ENCODE peak calls at places on chromosomes 5 and 9, in seven cellular contexts. J is lung, V is pancreas, Z is Karpas-422, S is uterus, H is GM12878, Q is neural progenitor cell. W is an unnamed sample.

GRCh38 chr5:103886826-103887225 is 324.2 kb upstream of the NUDT12 start:
- DNase-seq in J (no peak), V (no peak), Z (no peak), S (no peak), H (no peak), Q (no peak), W (no peak)

GRCh38 chr9:13942695-13943094 is 371.2 kb downstream of the NFIB start:
- DNase-seq in J (no peak), V (no peak), Z (no peak), S (peak; percentile 23), H (no peak), Q (no peak), W (no peak)

GRCh38 chr9:114238919-114239879 is 83.7 kb upstream of the ORM1 start:
- DNase-seq in J (no peak), V (no peak), Z (no peak), S (no peak), H (no peak), Q (peak; percentile 72), W (no peak)

GRCh38 chr5:170393235-170393634 is 4.1 kb upstream of the KCNMB1 start:
- DNase-seq in J (no peak), V (no peak), Z (no peak), S (no peak), H (no peak), Q (no peak), W (no peak)

GRCh38 chr9:125630436-125630835 is 76.6 kb downstream of the MAPKAP1 start:
- DNase-seq in J (no peak), V (no peak), Z (no peak), S (no peak), H (no peak), Q (no peak), W (no peak)

GRCh38 chr5:17123010-17123409 is 94.4 kb upstream of the BASP1 start:
- DNase-seq in J (no peak), V (no peak), Z (no peak), S (no peak), H (no peak), Q (no peak), W (no peak)

GRCh38 chr5:116827078-116827477 is 252.5 kb upstream of the SEMA6A start:
- DNase-seq in J (no peak), V (no peak), Z (no peak), S (no peak), H (no peak), Q (no peak), W (no peak)

GRCh38 chr9:19117039-19117716 is 10.1 kb downstream of the PLIN2 start:
- DNase-seq in J (no peak), V (no peak), Z (no peak), S (no peak), H (no peak), Q (no peak), W (no peak)

GRCh38 chr9:113588242-113588810 is 124.8 kb downstream of the RGS3 start:
- DNase-seq in J (no peak), V (no peak), Z (no peak), S (no peak), H (no peak), Q (no peak), W (no peak)

GRCh38 chr9:91033802-91034201 is 232.2 kb downstream of the SYK start:
- DNase-seq in J (no peak), V (no peak), Z (peak; percentile 90), S (peak; percentile 22), H (no peak), Q (peak; percentile 48), W (no peak)

GRCh38 chr9:16501098-16501663 is 369.3 kb downstream of the BNC2 start:
- DNase-seq in J (no peak), V (no peak), Z (no peak), S (no peak), H (no peak), Q (no peak), W (no peak)

GRCh38 chr5:146130440-146131045 is 25.2 kb upstream of the PLAC8L1 start:
- DNase-seq in J (no peak), V (no peak), Z (peak; percentile 68), S (no peak), H (no peak), Q (peak; percentile 33), W (no peak)

GRCh38 chr9:73050887-73051550 is 98.2 kb upstream of the ALDH1A1 start:
- DNase-seq in J (no peak), V (no peak), Z (no peak), S (no peak), H (no peak), Q (peak; percentile 58), W (no peak)

GRCh38 chr9:115941561-115942315 is 211.9 kb upstream of the PAPPA start:
- DNase-seq in J (no peak), V (no peak), Z (no peak), S (no peak), H (no peak), Q (no peak), W (no peak)

GRCh38 chr5:170179626-170180025 is 53.2 kb upstream of the C5orf58 start:
- DNase-seq in J (no peak), V (no peak), Z (peak; percentile 46), S (no peak), H (no peak), Q (no peak), W (no peak)

GRCh38 chr9:130208600-130209347 is 36.6 kb downstream of the NCS1 start:
- DNase-seq in J (no peak), V (peak; percentile 34), Z (no peak), S (no peak), H (no peak), Q (no peak), W (peak; percentile 21)

GRCh38 chr9:32879335-32879734 is 96.0 kb downstream of the TMEM215 start:
- DNase-seq in J (no peak), V (no peak), Z (no peak), S (no peak), H (no peak), Q (no peak), W (no peak)

GRCh38 chr5:171874210-171874609 is 88.6 kb downstream of the SMIM23 start:
- DNase-seq in J (no peak), V (no peak), Z (no peak), S (no peak), H (no peak), Q (no peak), W (no peak)

DNA sequence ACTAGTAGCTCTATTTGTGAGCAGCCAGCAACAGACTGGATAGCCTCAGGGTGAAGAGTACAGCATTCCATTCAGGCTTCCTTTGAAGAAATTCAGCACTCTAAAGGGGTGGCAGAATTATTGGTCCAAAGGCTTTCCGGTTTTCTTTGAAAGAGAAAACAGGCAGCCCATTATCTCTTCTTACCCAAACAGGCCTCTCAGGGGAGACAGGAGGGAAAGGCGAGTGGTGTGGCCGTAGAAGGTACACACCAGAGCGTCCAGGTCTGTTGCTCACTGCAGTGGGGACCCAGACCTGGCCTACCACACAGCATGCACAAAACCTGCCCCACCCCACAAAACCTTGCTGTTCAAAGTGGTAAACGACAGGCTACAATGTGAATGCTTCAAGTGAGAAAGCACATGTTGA is 83.3 kb downstream of the ZNF608 start:
- DNase-seq in J (no peak), V (no peak), Z (no peak), S (no peak), H (no peak), Q (peak; percentile 45), W (no peak)
- H3K27ac ChIP-seq in J (no peak overlapping the region), V (peak overlapping the region; percentile 76), Z (no peak overlapping the region), S (no peak overlapping the region), H (no peak overlapping the region), Q (peak overlapping the region; percentile 4), W (no peak overlapping the region)

DNA sequence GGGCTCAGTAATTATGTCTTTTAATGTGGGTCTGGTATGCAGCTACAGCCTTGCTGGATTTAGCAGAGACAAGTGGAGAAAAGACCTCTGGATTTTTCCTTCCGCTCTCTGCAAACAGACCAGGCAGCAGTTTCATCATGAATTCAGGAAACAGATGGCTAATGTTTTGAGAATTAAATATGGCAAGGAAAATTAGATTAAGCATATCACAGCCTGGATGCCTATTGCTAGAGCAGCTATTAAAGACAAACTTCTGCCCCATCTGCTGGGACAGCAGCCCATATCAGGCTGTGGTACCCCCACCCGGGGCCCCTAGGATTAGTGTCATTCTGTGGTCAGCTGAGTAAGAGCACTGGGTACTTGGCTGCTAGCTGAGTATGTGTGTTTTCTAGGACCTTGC is 6.2 kb downstream of the SKP2 start:
- DNase-seq in J (no peak), V (no peak), Z (no peak), S (no peak), H (no peak), Q (no peak), W (no peak)
- H3K4me3 ChIP-seq in J (no peak overlapping the region), V (no peak overlapping the region), Z (no peak overlapping the region), S (no peak overlapping the region), H (no peak overlapping the region), Q (no peak overlapping the region), W (no peak overlapping the region)

GRCh38 chr5:94113087-94113486 is 371.7 kb upstream of the POU5F2 start:
- DNase-seq in J (no peak), V (no peak), Z (no peak), S (no peak), H (no peak), Q (no peak), W (no peak)
- H3K4me1 ChIP-seq in J (no peaks in the 10 kb centered on the region), V (peaks cover 11% of the 10 kb centered on the region), Z (peaks cover 10% of the 10 kb centered on the region), S (no peaks in the 10 kb centered on the region), H (no peaks in the 10 kb centered on the region), Q (no peaks in the 10 kb centered on the region), W (no peaks in the 10 kb centered on the region)

DNA sequence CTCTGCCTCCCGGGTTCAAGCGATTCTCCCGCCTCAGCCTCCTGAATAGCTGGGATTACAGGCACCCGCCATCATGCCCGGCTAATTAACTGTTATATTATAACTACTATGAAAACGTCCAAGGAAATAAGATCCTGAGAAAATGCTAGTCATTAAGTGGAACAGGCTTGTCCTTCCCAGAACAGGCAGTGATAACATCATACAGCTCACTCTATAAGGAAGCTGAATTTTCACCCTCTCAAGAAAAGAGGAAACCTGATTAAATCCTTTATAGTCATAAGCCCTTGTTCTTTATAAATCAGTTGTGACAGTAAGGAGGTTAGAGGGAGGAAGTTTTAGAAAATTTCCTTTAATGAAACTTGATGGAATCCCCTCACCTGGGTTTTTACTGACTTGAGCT is 163.9 kb upstream of the CLINT1 start:
- DNase-seq in J (no peak), V (no peak), Z (no peak), S (no peak), H (no peak), Q (no peak), W (no peak)
- H3K27ac ChIP-seq in J (no peak overlapping the region), V (no peak overlapping the region), Z (no peak overlapping the region), S (no peak overlapping the region), H (no peak overlapping the region), Q (no peak overlapping the region), W (no peak overlapping the region)

DNA sequence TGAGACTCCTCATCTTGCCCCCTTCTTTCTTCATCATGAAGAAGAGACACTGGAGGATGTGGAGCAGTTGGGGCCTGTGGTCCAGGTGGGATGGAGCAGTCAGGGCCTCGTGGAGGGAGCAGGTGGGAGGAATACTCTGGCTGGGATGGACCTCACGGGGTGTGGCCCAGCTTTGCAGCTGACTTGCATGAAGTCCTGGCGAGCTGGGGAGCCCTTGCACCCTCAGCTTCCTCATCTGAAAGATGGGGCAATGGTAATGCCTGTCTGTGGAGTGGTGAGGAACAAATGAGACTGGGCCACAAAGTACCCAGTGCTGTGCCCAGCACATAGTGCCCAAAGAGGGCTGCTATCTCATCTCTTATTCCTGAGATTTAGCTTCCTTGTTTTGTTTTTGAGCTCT is 91.5 kb downstream of the DAB2IP start:
- DNase-seq in J (no peak), V (no peak), Z (no peak), S (no peak), H (no peak), Q (no peak), W (no peak)
- H3K4me3 ChIP-seq in J (no peak overlapping the region), V (no peak overlapping the region), Z (no peak overlapping the region), S (peak overlapping the region; percentile 29), H (no peak overlapping the region), Q (no peak overlapping the region), W (no peak overlapping the region)

GRCh38 chr5:165574140-165574539 is 2068.7 kb downstream of the MAT2B start:
- DNase-seq in J (no peak), V (no peak), Z (no peak), S (no peak), H (no peak), Q (no peak), W (no peak)
- H3K4me1 ChIP-seq in J (no peaks in the 10 kb centered on the region), V (no peaks in the 10 kb centered on the region), Z (no peaks in the 10 kb centered on the region), S (no peaks in the 10 kb centered on the region), H (no peaks in the 10 kb centered on the region), Q (no peaks in the 10 kb centered on the region), W (no peaks in the 10 kb centered on the region)